ENCODE peak calls at places on chromosomes 13 and 19, in seven cellular contexts. Z, Q, L, T, S, J and C are unnamed samples.

GRCh38 chr13:36795463-36795862 is 23.6 kb upstream of the RFXAP start:
- DNase-seq in J (no peak), Q (no peak), T (no peak), L (no peak), S (no peak), Z (no peak), C (no peak)

GRCh38 chr19:1855828-1856255 is 7.5 kb downstream of the KLF16 start:
- DNase-seq in L (no peak), Q (no peak), S (no peak), Z (peak), T (peak), J (no peak), C (no peak)

GRCh38 chr19:41311613-41312012 is 1.6 kb downstream of the CCDC97 start:
- DNase-seq in Q (no peak), L (no peak), T (no peak), Z (no peak), S (no peak), J (no peak), C (no peak)

GRCh38 chr19:48152552-48152951 is 17.6 kb downstream of the LIG1 start:
- DNase-seq in T (peak), S (peak), J (no peak), Z (peak), Q (peak), L (peak), C (no peak)

GRCh38 chr13:35599385-35599784 is 122.9 kb upstream of the MAB21L1 start:
- DNase-seq in S (no peak), J (no peak), Q (no peak), L (no peak), Z (no peak), T (no peak), C (no peak)

GRCh38 chr19:3670258-3670795 is 29.9 kb downstream of the PIP5K1C start:
- DNase-seq in T (no peak), J (no peak), L (no peak), Q (peak), Z (peak), S (no peak), C (no peak)

GRCh38 chr19:6925801-6926751 is 38.7 kb downstream of the ADGRE1 start:
- DNase-seq in Q (no peak), T (peak), L (no peak), J (no peak), Z (no peak), S (no peak), C (no peak)

GRCh38 chr13:61170791-61171330 is 244.8 kb downstream of the PCDH20 start:
- DNase-seq in S (no peak), J (no peak), Q (no peak), T (no peak), Z (no peak), L (no peak), C (no peak)

GRCh38 chr19:13269348-13269747 is 119.1 kb downstream of the IER2 start:
- DNase-seq in L (no peak), Q (no peak), Z (no peak), J (no peak), T (no peak), S (no peak), C (no peak)

GRCh38 chr13:22592515-22592914 is 588.3 kb upstream of the SGCG start:
- DNase-seq in T (no peak), J (no peak), Q (no peak), S (no peak), Z (no peak), L (no peak), C (no peak)

GRCh38 chr19:920051-920857 is 3.1 kb downstream of the KISS1R start:
- DNase-seq in Z (no peak), S (no peak), L (no peak), T (peak), J (peak), Q (no peak), C (no peak)

GRCh38 chr13:28129911-28130693 is 8.2 kb upstream of the PAN3 start:
- DNase-seq in J (no peak), Q (no peak), T (no peak), S (no peak), L (no peak), Z (no peak), C (no peak)

GRCh38 chr19:53463263-53463662 is 4.3 kb upstream of the ZNF813 start:
- DNase-seq in Q (peak), Z (peak), S (no peak), L (no peak), T (no peak), J (peak), C (no peak)

GRCh38 chr19:54485846-54486245 is 12.8 kb upstream of the CDC42EP5 start:
- DNase-seq in Q (peak), Z (no peak), J (no peak), L (no peak), T (no peak), S (no peak), C (no peak)

GRCh38 chr19:294819-295686 is 3.9 kb upstream of the PLPP2 start:
- DNase-seq in J (no peak), L (no peak), Z (peak), S (no peak), T (peak), Q (no peak), C (no peak)

GRCh38 chr13:79915386-79915785 is 425.5 kb downstream of the SPRY2 start:
- DNase-seq in Z (no peak), Q (no peak), L (no peak), S (no peak), T (no peak), J (no peak), C (no peak)

GRCh38 chr13:59424661-59425060 is 739.1 kb downstream of the DIAPH3 start:
- DNase-seq in T (no peak), J (no peak), Z (no peak), L (no peak), Q (peak), S (no peak), C (no peak)

GRCh38 chr13:109126973-109127615 is 497.7 kb downstream of the MYO16 start:
- DNase-seq in S (no peak), T (no peak), L (no peak), Q (no peak), Z (no peak), J (no peak), C (no peak)

GRCh38 chr13:71218960-71219359 is 648.0 kb downstream of the DACH1 start:
- DNase-seq in S (no peak), Z (no peak), T (no peak), Q (no peak), L (no peak), J (no peak), C (peak)

GRCh38 chr13:23778879-23779278 is 110.3 kb downstream of the MIPEP start:
- DNase-seq in Z (no peak), T (no peak), Q (peak), L (no peak), S (peak), J (no peak), C (peak)

GRCh38 chr19:2180881-2181617 is 17.3 kb downstream of the DOT1L start:
- DNase-seq in S (no peak), T (no peak), L (no peak), Q (no peak), J (no peak), Z (no peak), C (no peak)

GRCh38 chr13:51923983-51924539 is 62.3 kb downstream of the CCDC70 start:
- DNase-seq in T (no peak), Z (peak), J (no peak), Q (no peak), S (no peak), L (peak), C (no peak)

GRCh38 chr13:50167967-50168366 is 152.7 kb downstream of the KCNRG start:
- DNase-seq in T (no peak), J (no peak), L (no peak), S (no peak), Q (no peak), Z (no peak), C (no peak)

GRCh38 chr13:50168803-50169202 is 153.6 kb downstream of the KCNRG start:
- DNase-seq in T (no peak), Q (no peak), J (no peak), L (no peak), S (no peak), Z (no peak), C (no peak)

GRCh38 chr13:50167224-50167947 is 152.1 kb downstream of the KCNRG start:
- DNase-seq in J (no peak), T (no peak), Z (no peak), Q (no peak), L (no peak), S (no peak), C (no peak)

GRCh38 chr13:50171585-50172282 is 156.5 kb downstream of the KCNRG start:
- DNase-seq in J (no peak), Q (no peak), T (no peak), L (no peak), Z (no peak), S (no peak), C (no peak)

GRCh38 chr13:50170447-50171037 is 155.3 kb downstream of the KCNRG start:
- DNase-seq in Z (no peak), S (no peak), T (no peak), Q (peak), L (no peak), J (no peak), C (no peak)
- TF ChIP-seq CTCF in Z (no peak), S (peak), T (no peak), Q (peak), L (peak), J (no peak), C (peak)

GRCh38 chr19:8161135-8161646 is 11.8 kb upstream of the FBN3 start:
- DNase-seq in S (no peak), L (peak), Z (peak), J (no peak), T (peak), Q (no peak), C (peak)
- H3K4me3 ChIP-seq in S (no peak), L (no peak), Z (no peak), J (no peak), T (no peak), Q (no peak), C (no peak)

GRCh38 chr13:99298056-99298455 is 9.1 kb downstream of the GPR183 start:
- DNase-seq in S (no peak), Q (no peak), T (no peak), J (no peak), Z (no peak), L (no peak), C (no peak)

GRCh38 chr13:99294198-99294597 is 13.0 kb downstream of the GPR183 start:
- DNase-seq in T (no peak), L (no peak), S (no peak), Q (no peak), J (no peak), Z (no peak), C (no peak)

GRCh38 chr13:99297330-99297729 is 9.9 kb downstream of the GPR183 start:
- DNase-seq in Z (no peak), L (no peak), T (no peak), J (no peak), Q (no peak), S (no peak), C (no peak)

GRCh38 chr13:99296270-99296865 is 10.8 kb downstream of the GPR183 start:
- DNase-seq in T (no peak), L (no peak), J (no peak), S (no peak), Z (no peak), Q (no peak), C (no peak)

DNA sequence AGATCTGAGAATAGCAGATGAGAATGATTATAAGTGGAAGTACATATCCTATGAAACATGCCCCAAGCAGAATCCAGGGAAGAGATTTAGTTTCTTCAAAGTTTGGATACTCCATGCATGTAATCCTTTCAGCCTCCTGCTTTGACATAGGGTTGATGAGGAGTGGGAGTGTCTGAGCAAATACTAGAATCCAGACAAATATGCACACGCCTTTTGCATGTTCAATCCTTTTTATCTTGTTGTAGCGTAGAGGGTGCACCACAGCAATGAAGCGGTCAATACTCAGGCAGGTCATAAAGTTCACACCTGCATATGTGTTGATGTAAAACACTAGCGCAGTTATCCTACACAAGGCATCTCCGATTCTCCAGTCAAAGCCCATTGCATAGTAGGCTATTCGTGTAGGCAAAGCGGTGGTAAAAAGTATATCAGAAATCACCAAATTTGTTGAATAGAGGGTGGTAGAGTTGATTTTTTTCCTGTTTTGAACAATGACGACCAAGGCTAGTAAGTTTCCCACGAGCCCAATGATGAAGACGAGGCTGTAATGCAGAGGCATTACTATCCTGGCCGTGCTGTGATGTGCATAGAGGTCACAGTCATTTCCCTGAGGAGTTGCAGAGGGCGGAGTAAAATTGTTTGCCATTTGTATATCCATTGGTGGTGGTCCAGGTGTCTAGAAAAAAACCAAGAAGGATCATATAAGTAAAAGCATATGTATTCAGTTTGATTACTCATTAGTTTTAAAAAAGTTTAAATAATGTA is 11.5 kb downstream of the GPR183 start:
- DNase-seq in S (no peak), J (no peak), L (no peak), Q (no peak), T (no peak), Z (no peak), C (no peak)
- TF ChIP-seq CTCF in S (no peak), J (no peak), L (no peak), Q (no peak), T (no peak), Z (no peak), C (no peak)

GRCh38 chr13:62209539-62209938 is 793.9 kb upstream of the PCDH20 start:
- DNase-seq in L (no peak), S (no peak), T (peak), Z (no peak), J (no peak), Q (no peak), C (no peak)
- H3K4me3 ChIP-seq in L (peak), S (no peak), T (peak), Z (no peak), J (no peak), Q (no peak), C (peak)

DNA sequence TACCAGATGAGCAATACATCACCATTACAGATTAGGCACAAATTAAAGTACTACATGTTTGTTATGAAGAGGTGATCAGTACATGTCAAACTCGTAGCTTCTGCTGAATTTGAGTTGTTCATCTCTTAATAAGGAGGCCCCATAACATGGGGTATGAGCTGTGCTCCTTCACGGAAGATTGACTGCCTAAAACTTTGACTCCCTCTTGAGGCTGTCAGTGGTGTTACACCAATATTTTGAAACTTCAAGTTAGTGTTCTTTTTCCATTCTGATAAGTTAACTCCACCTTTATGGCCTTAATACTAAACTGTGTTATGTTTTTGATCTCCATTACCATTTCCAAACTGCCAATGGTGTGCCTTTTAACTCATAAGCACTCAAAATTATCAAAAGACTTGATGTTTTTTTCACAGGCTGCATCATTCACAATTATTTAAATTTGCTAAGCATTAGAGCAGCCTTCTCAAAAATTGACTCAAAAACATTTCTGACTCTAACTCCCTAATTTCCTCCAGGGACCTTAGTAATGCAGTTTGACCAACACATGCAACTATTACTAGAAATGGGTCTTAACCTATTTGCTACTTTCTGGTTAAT is 1591.5 kb downstream of the PCDH9 start:
- DNase-seq in Z (peak), S (peak), L (peak), Q (peak), J (no peak), T (peak), C (no peak)
- TF ChIP-seq CTCF in Z (peak), S (peak), L (peak), Q (peak), J (no peak), T (peak), C (peak)

GRCh38 chr19:17686592-17687042 is 1.5 kb downstream of the UNC13A start:
- DNase-seq in J (no peak), S (no peak), T (no peak), Z (peak), Q (peak), L (peak), C (no peak)
- H3K4me3 ChIP-seq in J (no peak), S (peak), T (no peak), Z (no peak), Q (peak), L (peak), C (no peak)

DNA sequence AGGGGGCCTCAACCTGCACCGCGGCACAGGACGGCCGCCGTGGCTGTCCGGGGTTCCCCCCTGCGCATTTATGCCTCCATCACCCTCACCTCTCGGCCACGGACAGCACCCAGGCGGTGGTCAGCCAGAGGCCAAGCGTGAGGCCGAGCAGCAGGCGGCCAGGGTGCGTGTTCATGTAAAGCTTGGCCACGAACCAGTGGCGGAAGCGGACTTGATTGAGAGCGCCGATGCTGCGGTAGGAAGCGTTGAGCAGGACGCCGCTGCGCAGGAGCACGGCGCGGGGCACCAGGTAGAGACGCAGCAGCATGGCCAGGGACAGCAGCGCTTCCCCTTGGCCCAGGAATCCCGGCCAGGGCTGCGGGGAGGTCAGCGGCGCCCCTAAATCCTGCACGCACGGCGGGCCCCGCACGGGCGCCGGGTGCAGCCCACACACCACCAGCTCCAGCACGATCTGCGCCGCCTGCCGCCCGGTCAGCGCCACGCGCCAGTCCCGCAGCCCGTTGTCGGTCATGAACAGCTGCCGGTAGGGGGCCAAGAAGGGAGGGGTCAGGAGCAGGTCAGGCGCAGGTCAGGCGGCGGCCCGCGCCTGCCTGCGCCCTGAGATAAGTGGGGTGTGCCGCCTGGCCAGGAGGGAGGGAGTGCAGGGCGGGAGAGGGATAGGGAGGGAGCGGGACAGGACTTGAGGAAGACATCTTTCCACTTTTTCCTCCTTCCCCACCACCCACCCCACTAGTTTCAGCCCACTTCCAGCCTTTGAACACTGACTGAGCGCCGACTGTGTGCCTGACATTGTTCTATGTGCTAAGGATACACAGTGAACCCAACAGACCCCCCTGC is 6.5 kb downstream of the KCNN4 start:
- DNase-seq in L (no peak), Q (no peak), S (no peak), T (no peak), Z (peak), J (peak), C (no peak)
- TF ChIP-seq CTCF in L (no peak), Q (peak), S (peak), T (no peak), Z (peak), J (peak), C (no peak)

GRCh38 chr19:39203372-39204341 is at the start of gene SYCN:
- DNase-seq in Q (no peak), T (no peak), S (no peak), J (no peak), L (no peak), Z (no peak), C (no peak)
- H3K4me3 ChIP-seq in Q (no peak), T (no peak), S (no peak), J (no peak), L (no peak), Z (no peak), C (no peak)

GRCh38 chr13:50747939-50748338 is 95.6 kb downstream of the DLEU7 start:
- DNase-seq in T (no peak), Q (no peak), Z (no peak), L (no peak), J (no peak), S (no peak), C (no peak)

GRCh38 chr13:50740052-50740741 is 103.3 kb downstream of the DLEU7 start:
- DNase-seq in S (no peak), T (no peak), L (no peak), Q (peak), J (no peak), Z (no peak), C (no peak)

GRCh38 chr13:50744261-50744660 is 99.2 kb downstream of the DLEU7 start:
- DNase-seq in J (no peak), L (no peak), S (no peak), Z (no peak), Q (no peak), T (no peak), C (no peak)

GRCh38 chr13:50742353-50742752 is 101.1 kb downstream of the DLEU7 start:
- DNase-seq in Z (no peak), T (no peak), J (no peak), L (no peak), Q (no peak), S (no peak), C (no peak)

DNA sequence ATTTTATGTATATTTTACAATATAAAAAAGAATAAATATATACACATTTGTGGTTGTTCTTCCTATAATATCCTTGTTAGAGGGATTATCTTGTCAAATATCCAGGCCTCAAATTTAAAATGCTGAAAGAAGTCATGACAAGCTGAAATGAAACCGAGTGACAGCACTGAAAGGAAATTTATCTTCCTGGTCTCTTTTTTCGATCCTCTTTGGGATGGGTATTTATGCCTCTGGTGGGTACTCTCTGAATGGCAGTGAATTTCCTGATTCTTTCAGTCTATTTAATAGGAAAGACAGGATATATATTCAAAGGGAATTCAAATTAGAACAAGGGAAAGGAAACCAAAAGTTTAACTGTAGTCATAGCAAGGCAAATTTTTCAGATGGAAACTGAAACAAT is 98.0 kb downstream of the DLEU7 start:
- DNase-seq in J (no peak), L (no peak), Q (no peak), Z (no peak), S (no peak), T (no peak), C (no peak)
- TF ChIP-seq CTCF in J (no peak), L (no peak), Q (no peak), Z (no peak), S (no peak), T (no peak), C (no peak)

DNA sequence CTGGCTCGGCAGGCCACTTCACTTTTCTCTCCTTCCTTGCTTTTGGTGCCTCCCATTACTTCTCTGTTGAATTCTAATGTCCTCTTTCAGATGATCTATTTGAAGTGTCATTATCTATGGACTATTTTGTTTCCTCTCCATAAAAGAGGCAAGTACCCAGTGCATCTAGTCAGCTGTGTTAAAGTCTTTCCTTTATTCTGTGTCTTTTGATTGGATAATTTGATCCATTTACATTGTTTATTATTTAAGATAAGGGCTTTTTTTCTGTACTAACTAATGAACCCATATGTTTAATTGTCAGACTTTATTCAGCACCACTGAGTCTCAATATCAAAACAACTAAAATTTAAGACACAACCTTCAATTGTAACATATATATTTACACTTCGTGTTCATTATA is 36.4 kb downstream of the IGFL3 start:
- DNase-seq in T (no peak), Q (no peak), J (no peak), L (no peak), S (no peak), Z (no peak), C (no peak)
- H3K4me3 ChIP-seq in T (no peak), Q (no peak), J (no peak), L (no peak), S (no peak), Z (no peak), C (no peak)